ENCODE peak calls at places on chromosomes 12 and 14, in five cellular contexts. N is HCT116; E is naive thymus-derived CD4-positive, alpha-beta T cell; J is iPS DF 6.9; K is sigmoid colon. F is an unnamed sample. For H3K4me1, H3K36me3 and H3K27me3, the result is how much of the 10 kb centered on the place peaks cover.

GRCh38 chr12:106671840-106672239 is 89.0 kb downstream of the RFX4 start:
- DNase-seq in N (no peak), J (no peak), E (no peak), K (no peak), F (no peak)

GRCh38 chr12:7667025-7667575 is 1.4 kb upstream of the APOBEC1 start:
- DNase-seq in E (no peak), N (peak), J (no peak), K (no peak), F (no peak)

GRCh38 chr12:56479625-56480024 is 8.3 kb downstream of the GLS2 start:
- DNase-seq in K (no peak), N (no peak), J (no peak), E (no peak), F (no peak)

GRCh38 chr14:106459971-106460730 is 933.8 kb downstream of the TMEM121 start:
- DNase-seq in J (no peak), E (peak), N (no peak), K (no peak), F (peak)

GRCh38 chr12:111404362-111405148 is 1.2 kb upstream of the SH2B3 start:
- DNase-seq in J (no peak), K (peak), N (no peak), E (no peak), F (peak)

GRCh38 chr14:56998728-56999127 is 188.4 kb upstream of the OTX2 start:
- DNase-seq in N (no peak), J (no peak), K (no peak), E (no peak), F (no peak)

GRCh38 chr14:51564460-51564859 is 87.2 kb upstream of the FRMD6 start:
- DNase-seq in E (no peak), K (no peak), N (no peak), J (no peak), F (no peak)

GRCh38 chr12:25592725-25593495 is 39.8 kb upstream of the LMNTD1 start:
- DNase-seq in N (no peak), J (no peak), E (no peak), K (no peak), F (no peak)

GRCh38 chr14:89544636-89545301 is 127.7 kb upstream of the FOXN3 start:
- DNase-seq in K (no peak), N (no peak), E (no peak), J (no peak), F (no peak)

GRCh38 chr12:23585782-23586163 is 363.7 kb downstream of the SOX5 start:
- DNase-seq in J (peak), N (no peak), E (no peak), K (no peak), F (no peak)

GRCh38 chr14:50714452-50715073 is 46.5 kb upstream of the SAV1 start:
- DNase-seq in N (peak), J (no peak), E (no peak), K (no peak), F (peak)

GRCh38 chr14:102481371-102481770 is 28.2 kb downstream of the ANKRD9 start:
- DNase-seq in K (peak), N (no peak), E (no peak), J (no peak), F (no peak)

GRCh38 chr14:24037658-24038037 is 14.2 kb upstream of the CARMIL3 start:
- DNase-seq in N (no peak), E (no peak), K (no peak), J (no peak), F (no peak)

GRCh38 chr12:130434560-130434959 is 96.9 kb downstream of the PIWIL1 start:
- DNase-seq in E (no peak), N (no peak), J (no peak), K (peak), F (no peak)

GRCh38 chr12:7113389-7113871 is 4.4 kb upstream of the C1RL start:
- DNase-seq in N (no peak), E (peak), K (peak), J (no peak), F (peak)

GRCh38 chr14:68548194-68549056 is 244.4 kb downstream of the ZFP36L1 start:
- DNase-seq in N (peak), J (no peak), K (peak), E (no peak), F (no peak)

GRCh38 chr14:68544150-68544892 is 248.5 kb downstream of the ZFP36L1 start:
- DNase-seq in K (peak), N (no peak), J (no peak), E (no peak), F (no peak)

GRCh38 chr14:68549057-68549421 is 243.8 kb downstream of the ZFP36L1 start:
- DNase-seq in N (peak), J (no peak), E (no peak), K (no peak), F (no peak)

GRCh38 chr14:68547305-68548193 is 245.3 kb downstream of the ZFP36L1 start:
- DNase-seq in N (peak), J (no peak), K (peak), E (no peak), F (no peak)

GRCh38 chr14:68546839-68547238 is 246.0 kb downstream of the ZFP36L1 start:
- DNase-seq in K (no peak), E (no peak), J (no peak), N (no peak), F (no peak)
- H3K4me1 ChIP-seq in K (half or more), E (under half), J (under half), N (half or more), F (under half)

GRCh38 chr12:132053338-132054330 is 90.5 kb downstream of the DDX51 start:
- DNase-seq in K (no peak), N (no peak), J (no peak), E (no peak), F (no peak)

GRCh38 chr12:132056320-132056719 is 87.8 kb downstream of the DDX51 start:
- DNase-seq in E (no peak), K (no peak), J (no peak), N (no peak), F (no peak)

GRCh38 chr12:132054983-132055382 is 89.1 kb downstream of the DDX51 start:
- DNase-seq in K (no peak), N (no peak), E (no peak), J (no peak), F (no peak)

GRCh38 chr12:132056959-132057358 is 87.2 kb downstream of the DDX51 start:
- DNase-seq in K (no peak), N (no peak), E (no peak), J (no peak), F (no peak)

DNA sequence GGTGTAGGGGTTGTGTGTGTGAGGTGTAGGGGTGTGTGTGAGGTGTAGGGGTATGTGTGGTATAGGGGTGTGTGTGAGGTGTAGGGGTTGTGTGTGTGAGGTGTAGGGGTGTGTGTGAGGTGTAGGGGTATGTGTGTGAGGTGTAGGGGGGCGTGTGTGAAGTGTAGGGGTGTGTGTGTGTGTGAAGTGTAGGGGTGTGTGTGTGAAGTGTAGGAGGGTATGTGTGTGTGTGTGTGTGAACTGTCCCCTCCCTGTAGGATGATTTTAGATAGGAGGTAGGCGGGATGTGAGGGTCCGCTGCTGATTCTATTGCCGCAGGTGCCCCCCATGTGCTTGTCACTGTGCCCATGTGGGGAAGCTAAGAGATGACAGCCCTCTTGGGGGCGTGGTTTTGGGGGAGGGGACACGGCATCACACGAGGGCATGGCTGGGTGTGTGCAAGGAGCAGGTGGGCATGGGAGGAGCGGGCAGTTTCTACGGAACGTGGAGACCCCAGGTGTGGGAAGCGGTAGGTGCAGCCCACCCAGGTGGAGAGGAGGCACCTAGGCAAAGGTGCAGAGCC is 88.5 kb downstream of the DDX51 start:
- DNase-seq in K (no peak), N (no peak), J (no peak), E (no peak), F (no peak)
- H3K36me3 ChIP-seq in K (under half), N (under half), J (under half), E (half or more), F (half or more)

GRCh38 chr12:104494137-104494815 is 37.5 kb downstream of the CHST11 start:
- DNase-seq in J (no peak), N (no peak), K (no peak), E (peak), F (peak)
- H3K27me3 ChIP-seq in J (under half), N (under half), K (under half), E (under half), F (under half)

GRCh38 chr12:68445836-68446235 is 113.7 kb upstream of the MDM1 start:
- DNase-seq in N (no peak), K (no peak), E (no peak), J (no peak), F (no peak)

GRCh38 chr12:68446379-68446778 is 114.2 kb upstream of the MDM1 start:
- DNase-seq in J (no peak), E (no peak), N (no peak), K (no peak), F (no peak)

GRCh38 chr12:68446896-68447806 is 115.0 kb upstream of the MDM1 start:
- DNase-seq in E (no peak), N (no peak), J (peak), K (no peak), F (no peak)

GRCh38 chr12:68449196-68449595 is 117.0 kb upstream of the MDM1 start:
- DNase-seq in K (no peak), E (no peak), N (no peak), J (no peak), F (no peak)

DNA sequence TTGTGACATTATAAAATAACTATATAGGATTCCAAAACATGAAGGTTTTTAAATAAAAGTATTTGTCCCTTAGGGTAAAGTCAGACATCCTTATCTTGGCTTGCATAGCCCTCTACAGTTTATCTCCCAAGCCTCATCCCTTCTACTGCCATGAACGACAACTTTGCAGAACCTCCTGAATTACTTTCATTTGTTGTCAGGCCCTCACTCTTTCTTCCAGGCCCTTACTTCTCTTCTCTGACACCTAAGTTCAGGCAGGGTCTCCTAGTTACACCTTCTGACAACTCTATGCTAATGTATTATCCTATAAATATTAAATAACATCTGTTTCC is 115.6 kb upstream of the MDM1 start:
- DNase-seq in E (no peak), K (no peak), N (no peak), J (no peak), F (no peak)
- H3K4me1 ChIP-seq in E (under half), K (under half), N (under half), J (under half), F (under half)

GRCh38 chr12:95481888-95482287 is 7.9 kb downstream of the METAP2 start:
- DNase-seq in N (no peak), K (no peak), J (no peak), E (no peak), F (no peak)
- H3K36me3 ChIP-seq in N (under half), K (under half), J (under half), E (half or more), F (half or more)

GRCh38 chr12:54030442-54030801 is 2.2 kb downstream of the HOXC6 start:
- DNase-seq in K (no peak), N (no peak), E (no peak), J (no peak), F (no peak)

GRCh38 chr12:54032220-54032619 is 630 bp upstream of the HOXC5 start:
- DNase-seq in K (no peak), J (no peak), N (no peak), E (no peak), F (no peak)

GRCh38 chr12:54029529-54030441 is 1.5 kb downstream of the HOXC6 start:
- DNase-seq in E (no peak), J (no peak), N (no peak), K (no peak), F (no peak)

GRCh38 chr12:54032627-54033100 is at the start of gene HOXC5:
- DNase-seq in J (no peak), N (peak), K (peak), E (peak), F (peak)

DNA sequence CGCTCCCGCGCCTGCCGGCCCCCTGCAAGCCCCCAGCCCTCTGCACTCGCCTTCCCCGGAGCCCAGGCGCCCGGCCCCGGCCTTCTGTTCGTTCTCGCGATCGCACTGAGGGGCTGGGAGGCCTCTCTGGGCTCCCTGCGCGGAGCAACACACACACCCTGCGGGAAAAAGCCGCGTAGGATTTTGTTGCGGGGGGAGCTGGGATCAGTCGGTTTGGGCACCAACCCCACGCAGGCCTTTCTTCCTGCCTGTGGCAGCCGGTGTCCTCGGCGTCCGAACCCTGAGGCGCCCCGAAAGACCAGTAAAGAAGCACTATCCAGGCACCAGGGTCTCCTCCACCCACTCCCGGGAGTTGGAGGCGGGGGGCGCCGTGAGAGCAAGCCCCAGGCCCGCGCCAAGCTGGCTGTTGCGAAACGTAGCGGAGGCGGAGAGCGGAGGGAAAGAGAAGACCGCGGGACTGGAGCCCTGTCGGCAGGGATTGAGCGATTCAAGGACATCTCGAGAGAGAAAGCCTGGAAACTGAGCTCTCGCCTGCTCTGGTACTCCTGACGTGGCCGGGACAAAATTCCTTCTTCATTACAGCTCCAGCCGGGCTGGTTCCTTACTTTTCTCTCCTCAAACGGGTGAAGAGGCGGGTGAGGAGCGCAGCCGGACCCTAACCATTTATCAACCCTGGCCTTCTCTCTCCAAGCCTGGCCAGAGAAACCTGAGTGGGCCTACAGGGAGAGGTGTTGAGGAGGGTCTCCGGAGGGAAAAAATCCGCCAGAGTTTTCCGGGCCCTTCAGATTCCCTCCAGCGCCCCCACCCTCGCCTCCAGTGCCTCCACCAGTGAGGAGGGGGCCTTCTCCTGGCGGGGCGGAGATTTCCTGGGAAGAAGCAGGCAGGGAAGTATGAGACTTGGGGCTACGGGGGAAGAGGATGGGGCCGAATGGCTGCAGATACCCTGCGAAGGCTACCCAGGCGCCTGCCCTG is 1.7 kb upstream of the HOXC5 start:
- DNase-seq in N (no peak), E (no peak), K (no peak), J (no peak), F (no peak)
- H3K27me3 ChIP-seq in N (under half), E (under half), K (half or more), J (half or more), F (under half)

GRCh38 chr14:79967453-79967852 is 243.9 kb downstream of the DIO2 start:
- DNase-seq in K (no peak), E (no peak), N (no peak), J (no peak), F (no peak)
- H3K4me1 ChIP-seq in K (under half), E (under half), N (under half), J (under half), F (under half)

GRCh38 chr12:12546314-12546772 is 16.3 kb downstream of the DUSP16 start:
- DNase-seq in E (no peak), J (no peak), N (no peak), K (no peak), F (no peak)
- H3K36me3 ChIP-seq in E (under half), J (under half), N (under half), K (under half), F (under half)

GRCh38 chr14:100902792-100903191 is 730 bp downstream of the RTL1 start:
- DNase-seq in E (no peak), J (no peak), K (peak), N (no peak), F (no peak)
- H3K27me3 ChIP-seq in E (under half), J (under half), K (under half), N (under half), F (under half)

GRCh38 chr14:100391777-100392176 is 68.6 kb downstream of the SLC25A47 start:
- DNase-seq in J (no peak), N (no peak), K (no peak), E (no peak), F (no peak)

GRCh38 chr14:100388137-100389050 is 65.3 kb downstream of the SLC25A47 start:
- DNase-seq in E (no peak), N (no peak), K (no peak), J (no peak), F (no peak)

GRCh38 chr14:100387450-100387849 is 64.3 kb downstream of the SLC25A47 start:
- DNase-seq in N (no peak), E (no peak), J (no peak), K (no peak), F (no peak)

GRCh38 chr14:100391182-100391581 is 68.0 kb downstream of the SLC25A47 start:
- DNase-seq in E (no peak), N (no peak), J (no peak), K (no peak), F (no peak)

GRCh38 chr14:100389497-100390104 is 66.5 kb downstream of the SLC25A47 start:
- DNase-seq in J (no peak), E (no peak), N (no peak), K (no peak), F (no peak)
- H3K4me1 ChIP-seq in J (under half), E (under half), N (under half), K (under half), F (under half)